ENCODE peak calls at places on chromosomes 5 and 9, in four cellular contexts. G is right atrium auricular region, I is NAMALWA, B is heart left ventricle. S is an unnamed sample.

GRCh38 chr5:113178073-113178779 is 201.6 kb downstream of the DCP2 start:
- DNase-seq in G (no peak), I (no peak), B (no peak), S (no peak)

GRCh38 chr5:76831108-76831447 is 12.2 kb downstream of the F2RL1 start:
- DNase-seq in I (no peak), B (no peak), G (no peak), S (no peak)

GRCh38 chr5:137316346-137316736 is 182.8 kb downstream of the SPOCK1 start:
- DNase-seq in B (no peak), I (no peak), G (no peak), S (no peak)

GRCh38 chr5:146007270-146007669 is 70.9 kb downstream of the SH3RF2 start:
- DNase-seq in G (no peak), B (no peak), I (no peak), S (no peak)

GRCh38 chr5:31730139-31730538 is 91.2 kb downstream of the PDZD2 start:
- DNase-seq in B (no peak), G (no peak), I (no peak), S (no peak)

GRCh38 chr9:96554326-96554725 is 65.3 kb downstream of the CDC14B start:
- DNase-seq in B (no peak), I (no peak), G (no peak), S (no peak)

GRCh38 chr5:124654418-124654817 is 92.0 kb downstream of the ZNF608 start:
- DNase-seq in G (no peak), B (peak; percentile 42), I (no peak), S (no peak)

GRCh38 chr5:22889714-22890113 is 36.6 kb upstream of the CDH12 start:
- DNase-seq in B (no peak), G (no peak), I (peak; percentile 23), S (no peak)

GRCh38 chr9:136853596-136854112 is 1.5 kb downstream of the MAMDC4 start:
- DNase-seq in G (no peak), B (peak; percentile 20), I (no peak), S (no peak)

GRCh38 chr9:6433405-6433804 is 20.4 kb downstream of the UHRF2 start:
- DNase-seq in I (no peak), G (no peak), B (no peak), S (no peak)

GRCh38 chr5:469752-470483 is 26.9 kb downstream of the EXOC3 start:
- DNase-seq in B (peak; percentile 26), G (no peak), I (no peak), S (no peak)

GRCh38 chr5:152487130-152487529 is 82.1 kb upstream of the NMUR2 start:
- DNase-seq in I (no peak), B (no peak), G (no peak), S (no peak)

GRCh38 chr9:37650873-37651768 is at the start of gene FRMPD1:
- DNase-seq in G (no peak), B (peak; percentile 67), I (peak; percentile 59), S (no peak)

GRCh38 chr5:1118738-1119137 is 6.9 kb upstream of the SLC12A7 start:
- DNase-seq in I (no peak), G (no peak), B (peak; percentile 77), S (no peak)

GRCh38 chr5:151047814-151048425 is 27.5 kb downstream of the GPX3 start:
- DNase-seq in B (peak; percentile 60), I (peak; percentile 53), G (no peak), S (peak; percentile 43)

GRCh38 chr5:119363271-119363670 is 7.5 kb downstream of the TNFAIP8 start:
- DNase-seq in I (no peak), B (no peak), G (no peak), S (no peak)

GRCh38 chr5:113722979-113723378 is 209.5 kb downstream of the YTHDC2 start:
- DNase-seq in B (no peak), I (no peak), G (no peak), S (no peak)

GRCh38 chr9:69389437-69389995 is 64.5 kb downstream of the ENTREP1 start:
- DNase-seq in I (no peak), B (no peak), G (no peak), S (no peak)

GRCh38 chr5:148993283-148993936 is 69.5 kb downstream of the SH3TC2 start:
- DNase-seq in B (no peak), G (no peak), I (no peak), S (no peak)

GRCh38 chr9:10562581-10563343 is 50.0 kb downstream of the PTPRD start:
- DNase-seq in B (no peak), I (no peak), G (no peak), S (no peak)

GRCh38 chr5:145463634-145464033 is 371.5 kb downstream of the PRELID2 start:
- DNase-seq in G (no peak), I (no peak), B (no peak), S (no peak)

GRCh38 chr5:1724822-1725602 is 74.6 kb downstream of the MRPL36 start:
- DNase-seq in I (no peak), B (no peak), G (peak; percentile 50), S (peak; percentile 16)

GRCh38 chr9:125433461-125434001 is 171.9 kb downstream of the GAPVD1 start:
- DNase-seq in I (no peak), B (peak; percentile 13), G (no peak), S (peak; percentile 19)

GRCh38 chr9:116686135-116686534 is 970 bp upstream of the TRIM32 start:
- DNase-seq in G (no peak), I (peak; percentile 6), B (no peak), S (no peak)

GRCh38 chr5:136062563-136063274 is 33.9 kb downstream of the TGFBI start:
- DNase-seq in B (no peak), I (peak; percentile 66), G (peak; percentile 56), S (no peak)

GRCh38 chr9:119588874-119589560 is 219.8 kb upstream of the BRINP1 start:
- DNase-seq in B (no peak), I (no peak), G (no peak), S (no peak)

GRCh38 chr5:118956727-118957126 is 31.6 kb downstream of the DTWD2 start:
- DNase-seq in B (no peak), G (no peak), I (peak; percentile 39), S (no peak)

GRCh38 chr5:180486636-180487149 is 7.5 kb upstream of the CNOT6 start:
- DNase-seq in I (no peak), B (no peak), G (no peak), S (no peak)

GRCh38 chr5:82422751-82423181 is 144.6 kb upstream of the RPS23 start:
- DNase-seq in G (peak; percentile 76), I (no peak), B (peak; percentile 44), S (peak; percentile 76)

GRCh38 chr9:17810728-17811634 is 232.1 kb downstream of the SH3GL2 start:
- DNase-seq in B (peak; percentile 48), I (peak; percentile 67), G (no peak), S (no peak)

GRCh38 chr9:117080996-117081395 is 333.9 kb downstream of the ASTN2 start:
- DNase-seq in I (no peak), G (no peak), B (no peak), S (no peak)

GRCh38 chr5:55927861-55928655 is 66.7 kb downstream of the IL6ST start:
- DNase-seq in G (no peak), B (no peak), I (no peak), S (no peak)

GRCh38 chr5:96431376-96432244 is 1.4 kb downstream of the PCSK1 start:
- DNase-seq in G (no peak), B (no peak), I (no peak), S (no peak)

GRCh38 chr9:126869368-126869767 is 8.9 kb downstream of the ZBTB34 start:
- DNase-seq in G (no peak), B (no peak), I (no peak), S (no peak)

GRCh38 chr9:22073349-22073748 is 64.2 kb upstream of the CDKN2B start:
- DNase-seq in B (no peak), I (no peak), G (no peak), S (no peak)